ENCODE peak calls at places on chromosomes 16 and 17, in four cellular contexts. T is suprapubic skin, I is colonic mucosa, V is neural progenitor cell. D is an unnamed sample. For H3K27me3, the result is how much of the 10 kb centered on the place peaks cover.

GRCh38 chr16:87195190-87195589 is 122.0 kb downstream of the C16orf95 start:
- DNase-seq in V (no peak), I (no peak), T (no peak), D (no peak)

GRCh38 chr17:68398731-68399637 is 58.3 kb downstream of the WIPI1 start:
- DNase-seq in V (peak), T (no peak), I (peak), D (no peak)

GRCh38 chr17:7767425-7768021 is 50.0 kb downstream of the DNAH2 start:
- DNase-seq in I (no peak), T (no peak), V (no peak), D (no peak)

GRCh38 chr16:57608462-57609113 is 19.8 kb upstream of the ADGRG1 start:
- DNase-seq in T (peak), I (peak), V (no peak), D (peak)

GRCh38 chr17:18182978-18183333 is 672 bp upstream of the ALKBH5 start:
- DNase-seq in T (peak), V (no peak), I (peak), D (peak)

GRCh38 chr17:66275651-66276050 is 26.8 kb upstream of the PRKCA start:
- DNase-seq in T (no peak), V (no peak), I (no peak), D (peak)

GRCh38 chr17:30388321-30389179 is 9.8 kb downstream of the CPD start:
- DNase-seq in V (no peak), I (no peak), T (no peak), D (no peak)

GRCh38 chr17:71503710-71504471 is 616.9 kb upstream of the SOX9 start:
- DNase-seq in I (no peak), V (peak), T (no peak), D (no peak)

GRCh38 chr17:1559047-1559742 is 3.4 kb downstream of the PITPNA start:
- DNase-seq in I (no peak), V (peak), T (no peak), D (no peak)

DNA sequence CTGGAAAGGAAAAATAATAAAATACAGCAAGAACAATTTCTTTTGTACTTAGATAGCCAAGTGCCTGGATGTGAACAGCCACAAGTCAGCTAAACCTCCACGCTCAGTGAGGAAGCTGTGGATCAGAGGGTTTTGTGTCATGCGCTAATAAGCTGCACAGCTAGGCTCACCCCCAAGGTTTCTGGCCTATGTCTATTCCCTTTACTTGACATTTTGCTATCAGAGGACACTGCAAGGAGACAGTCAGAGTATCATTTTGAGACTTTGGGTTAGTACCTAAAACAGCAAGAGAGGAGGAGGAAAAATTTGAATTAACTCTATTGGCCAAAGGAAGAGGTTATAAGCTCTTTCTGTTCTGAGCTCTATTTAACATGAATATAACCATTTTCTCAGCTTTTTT is 139.3 kb downstream of the KCNJ2 start:
- DNase-seq in I (no peak), V (no peak), T (no peak), D (no peak)
- H3K27me3 ChIP-seq in I (under half), V (under half), T (under half), D (under half)

DNA sequence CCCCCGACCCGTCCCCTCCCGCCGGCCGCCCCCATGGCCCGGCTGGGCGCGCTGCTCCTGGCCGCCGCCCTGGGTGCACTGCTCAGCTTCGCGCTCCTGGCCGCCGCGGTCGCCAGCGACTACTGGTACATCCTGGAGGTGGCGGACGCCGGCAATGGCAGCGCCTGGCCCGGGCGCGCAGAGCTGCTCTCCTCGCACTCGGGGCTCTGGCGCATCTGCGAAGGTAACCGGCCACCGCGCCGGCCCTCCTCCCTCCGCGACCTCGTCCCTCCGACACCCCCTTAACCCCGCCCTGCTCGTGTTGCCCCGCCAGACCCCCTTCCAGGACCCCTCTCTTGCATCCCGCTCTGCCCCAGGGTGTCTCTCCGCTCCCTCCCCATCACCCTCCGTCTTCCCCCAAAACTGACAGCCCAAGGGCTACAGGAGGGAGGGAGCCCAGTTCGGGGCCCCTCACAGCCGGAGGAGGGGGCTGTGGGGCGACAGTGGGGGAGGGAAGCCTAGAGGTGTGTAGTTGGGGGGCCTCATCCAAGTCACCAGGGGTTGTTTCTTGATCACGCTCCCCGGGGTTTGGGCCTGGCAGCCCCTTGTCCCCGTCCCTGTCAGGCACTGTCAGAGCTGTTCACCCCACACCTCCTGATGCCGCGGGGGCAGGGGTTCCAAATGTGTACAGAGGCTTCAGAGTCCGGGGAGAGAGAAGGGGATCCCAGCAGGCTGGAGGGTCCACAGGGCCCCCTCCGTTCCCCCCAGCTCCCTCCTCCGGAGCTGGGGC is 744 bp downstream of the TMEM235 start:
- DNase-seq in V (peak), T (no peak), I (no peak), D (peak)
- TF ChIP-seq CTCF in V (no peak), T (no peak), I (no peak), D (no peak)

GRCh38 chr17:40107266-40107980 is 7.0 kb upstream of the NR1D1 start:
- DNase-seq in I (no peak), V (no peak), T (no peak), D (no peak)
- H3K27ac ChIP-seq in I (peak), V (no peak), T (peak), D (peak)

GRCh38 chr16:12903325-12904040 is 2.1 kb downstream of the SHISA9 start:
- DNase-seq in V (peak), I (no peak), T (no peak), D (no peak)
- H3K27me3 ChIP-seq in V (under half), I (under half), T (half or more), D (under half)

DNA sequence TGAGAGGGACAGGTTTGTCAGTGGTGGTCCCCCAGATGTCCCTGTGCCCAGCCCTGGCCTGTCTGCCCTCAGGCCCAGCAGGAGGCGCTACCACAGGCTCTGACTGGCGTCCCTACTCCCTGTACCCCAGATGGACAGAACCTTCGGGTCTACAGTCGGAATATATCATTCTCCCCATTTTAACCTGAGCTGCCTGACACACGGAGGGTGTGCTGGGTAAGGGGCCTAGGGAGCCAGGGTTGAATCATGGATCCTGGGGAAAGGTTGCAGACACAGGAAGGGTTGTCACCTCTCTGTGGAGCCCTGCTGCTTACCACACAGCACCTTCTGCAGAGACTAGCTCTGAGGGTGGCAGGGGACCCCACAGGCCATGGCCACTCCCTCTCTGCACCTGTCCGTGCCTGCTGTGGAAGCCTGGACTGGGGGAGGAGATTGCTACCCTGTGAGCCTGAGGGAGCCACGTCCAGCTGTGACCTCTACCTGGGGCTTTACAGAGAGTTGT is 162.2 kb upstream of the ZNF267 start:
- DNase-seq in T (no peak), I (no peak), V (no peak), D (no peak)
- TF ChIP-seq CTCF in T (no peak), I (no peak), V (peak), D (no peak)